ENCODE peak calls at places on chromosome 7, in nine cellular contexts. B is ACHN; I is activated CD8-positive, alpha-beta memory T cell treated with anti-CD3 and anti-CD28 coated beads for 24 hours; J is fibroblast of lung; C is activated T-helper 1 cell treated with anti-CD3 and anti-CD28 coated beads, Interleukin-12 subunit alpha, Interleukin-12 subunit beta, Interleukin-2, Interleukin-4 antibody, amounts not matched to agents 30 ng/mL and 10 ng/mL and 1 ng/mL, durations not matched to agents 14 hours and 24 hours and 36 hours; D is mucosa of gallbladder; V is HTR-8/SVneo; Z is memory B cell; T is omental fat pad. P is an unnamed sample.

GRCh38 chr7:102463841-102464576 is 654 bp downstream of the ALKBH4 start:
- DNase-seq in B (peak; percentile 56), I (no peak), J (no peak), C (no peak), D (no peak), V (no peak), Z (no peak), T (no peak), P (no peak)

GRCh38 chr7:73856941-73857340 is 4.0 kb upstream of the TMEM270 start:
- DNase-seq in B (no peak), I (no peak), J (no peak), C (no peak), D (no peak), V (no peak), Z (no peak), T (no peak), P (no peak)

GRCh38 chr7:129870668-129871067 is 82.1 kb downstream of the UBE2H start:
- DNase-seq in B (no peak), I (no peak), J (no peak), C (no peak), D (no peak), V (no peak), Z (no peak), T (no peak), P (no peak)

GRCh38 chr7:26193432-26194206 is 6.9 kb downstream of the HNRNPA2B1 start:
- DNase-seq in B (no peak), I (no peak), J (no peak), C (no peak), D (no peak), V (no peak), Z (no peak), T (no peak), P (no peak)

GRCh38 chr7:98165827-98166667 is 45.2 kb upstream of the BHLHA15 start:
- DNase-seq in B (peak; percentile 68), I (peak; percentile 77), J (peak; percentile 23), C (peak; percentile 5), D (peak; percentile 53), V (no peak), Z (peak; percentile 49), T (no peak), P (peak; percentile 34)

GRCh38 chr7:108181073-108181985 is 51.2 kb upstream of the LAMB4 start:
- DNase-seq in B (peak; percentile 72), I (no peak), J (peak; percentile 78), C (no peak), D (no peak), V (peak; percentile 27), Z (peak; percentile 47), T (no peak), P (no peak)

GRCh38 chr7:46854958-46855473 is 726.9 kb downstream of the TNS3 start:
- DNase-seq in B (no peak), I (no peak), J (peak; percentile 6), C (no peak), D (no peak), V (peak; percentile 6), Z (no peak), T (no peak), P (no peak)

GRCh38 chr7:46131916-46132795 is 211.1 kb upstream of the IGFBP3 start:
- DNase-seq in B (peak; percentile 65), I (no peak), J (no peak), C (no peak), D (no peak), V (no peak), Z (no peak), T (no peak), P (no peak)

GRCh38 chr7:29921404-29922010 is 68.1 kb downstream of the SCRN1 start:
- DNase-seq in B (peak; percentile 78), I (peak; percentile 65), J (peak; percentile 68), C (peak; percentile 23), D (peak; percentile 33), V (peak; percentile 67), Z (peak; percentile 59), T (no peak), P (peak; percentile 57)

GRCh38 chr7:64183126-64183742 is 23.8 kb upstream of the ZNF735 start:
- DNase-seq in B (no peak), I (peak; percentile 78), J (no peak), C (no peak), D (no peak), V (no peak), Z (no peak), T (no peak), P (peak; percentile 13)

GRCh38 chr7:49001610-49002033 is 77.3 kb downstream of the CDC14C start:
- DNase-seq in B (peak; percentile 77), I (no peak), J (no peak), C (peak; percentile 2), D (no peak), V (no peak), Z (no peak), T (no peak), P (peak; percentile 40)

GRCh38 chr7:70776627-70777101 is 355.3 kb upstream of the GALNT17 start:
- DNase-seq in B (no peak), I (peak; percentile 5), J (no peak), C (no peak), D (no peak), V (no peak), Z (no peak), T (no peak), P (no peak)

GRCh38 chr7:47254081-47255006 is 327.6 kb downstream of the TNS3 start:
- DNase-seq in B (peak; percentile 76), I (peak; percentile 79), J (peak; percentile 61), C (peak; percentile 37), D (peak; percentile 75), V (peak; percentile 75), Z (peak; percentile 71), T (peak; percentile 69), P (peak; percentile 92)

GRCh38 chr7:151680810-151681209 is 161.1 kb upstream of the RHEB start:
- DNase-seq in B (no peak), I (no peak), J (peak; percentile 89), C (no peak), D (no peak), V (no peak), Z (no peak), T (no peak), P (no peak)

GRCh38 chr7:45026984-45027773 is 27.2 kb downstream of the CCM2 start:
- DNase-seq in B (no peak), I (no peak), J (peak; percentile 12), C (peak; percentile 42), D (no peak), V (no peak), Z (peak; percentile 44), T (no peak), P (no peak)

GRCh38 chr7:18680576-18680975 is 185.0 kb downstream of the HDAC9 start:
- DNase-seq in B (no peak), I (no peak), J (no peak), C (no peak), D (no peak), V (no peak), Z (no peak), T (no peak), P (no peak)

GRCh38 chr7:104791065-104791464 is 222.9 kb upstream of the KMT2E start:
- DNase-seq in B (no peak), I (no peak), J (no peak), C (no peak), D (no peak), V (no peak), Z (no peak), T (no peak), P (no peak)

GRCh38 chr7:158782638-158783490 is 46.4 kb downstream of the ESYT2 start:
- DNase-seq in B (peak; percentile 51), I (no peak), J (peak; percentile 58), C (no peak), D (peak; percentile 52), V (no peak), Z (no peak), T (no peak), P (peak; percentile 30)

GRCh38 chr7:93715234-93715633 is 140.7 kb upstream of the CALCR start:
- DNase-seq in B (peak; percentile 68), I (peak; percentile 58), J (peak; percentile 59), C (no peak), D (peak; percentile 21), V (peak; percentile 7), Z (peak; percentile 14), T (no peak), P (no peak)

GRCh38 chr7:38316733-38317360 is 43.4 kb upstream of the TARP start:
- DNase-seq in B (no peak), I (no peak), J (peak; percentile 15), C (no peak), D (no peak), V (no peak), Z (no peak), T (no peak), P (no peak)

GRCh38 chr7:117829450-117829849 is 43.8 kb downstream of the CTTNBP2 start:
- DNase-seq in B (no peak), I (no peak), J (no peak), C (no peak), D (no peak), V (no peak), Z (no peak), T (no peak), P (no peak)

GRCh38 chr7:50752422-50752821 is 30.3 kb downstream of the GRB10 start:
- DNase-seq in B (no peak), I (no peak), J (no peak), C (no peak), D (no peak), V (no peak), Z (no peak), T (no peak), P (no peak)

GRCh38 chr7:156129589-156129988 is 317.3 kb upstream of the SHH start:
- DNase-seq in B (no peak), I (no peak), J (no peak), C (no peak), D (no peak), V (no peak), Z (no peak), T (no peak), P (no peak)

GRCh38 chr7:145928937-145929336 is 187.7 kb upstream of the CNTNAP2 start:
- DNase-seq in B (peak; percentile 47), I (no peak), J (no peak), C (no peak), D (no peak), V (no peak), Z (no peak), T (no peak), P (no peak)

GRCh38 chr7:2710901-2711551 is 23.0 kb downstream of the AMZ1 start:
- DNase-seq in B (no peak), I (no peak), J (no peak), C (peak; percentile 50), D (no peak), V (no peak), Z (no peak), T (no peak), P (no peak)

P was measured in H54.